ENCODE peak calls at places on chromosomes 7 and 10, in five cellular contexts. One of them, this sample, is unnamed.

GRCh38 chr7:24213311-24213710 is 70.7 kb upstream of the NPY start:
- DNase-seq in psoas muscle: no peak
- DNase-seq in IMR-90: no peak
- DNase-seq in neural progenitor cell: no peak
- DNase-seq in prostate gland: no peak
- DNase-seq in this sample: no peak

GRCh38 chr10:8794860-8795259 is 740.4 kb downstream of the GATA3 start:
- DNase-seq in psoas muscle: no peak
- DNase-seq in IMR-90: no peak
- DNase-seq in neural progenitor cell: no peak
- DNase-seq in prostate gland: no peak
- DNase-seq in this sample: no peak

GRCh38 chr10:6244510-6244909 is 41.8 kb downstream of the PFKFB3 start:
- DNase-seq in psoas muscle: no peak
- DNase-seq in IMR-90: no peak
- DNase-seq in neural progenitor cell: peak
- DNase-seq in prostate gland: no peak
- DNase-seq in this sample: no peak

GRCh38 chr7:11331128-11332102 is 357.7 kb downstream of the PHF14 start:
- DNase-seq in psoas muscle: no peak
- DNase-seq in IMR-90: no peak
- DNase-seq in neural progenitor cell: no peak
- DNase-seq in prostate gland: no peak
- DNase-seq in this sample: no peak

GRCh38 chr7:138752568-138753518 is 45.0 kb upstream of the TMEM213 start:
- DNase-seq in psoas muscle: peak
- DNase-seq in IMR-90: peak
- DNase-seq in neural progenitor cell: peak
- DNase-seq in prostate gland: peak
- DNase-seq in this sample: no peak

GRCh38 chr10:64115913-64116643 is 594.9 kb downstream of the REEP3 start:
- DNase-seq in psoas muscle: no peak
- DNase-seq in IMR-90: no peak
- DNase-seq in neural progenitor cell: peak
- DNase-seq in prostate gland: no peak
- DNase-seq in this sample: no peak

GRCh38 chr7:16708980-16709379 is 44.6 kb upstream of the TSPAN13 start:
- DNase-seq in psoas muscle: peak
- DNase-seq in IMR-90: peak
- DNase-seq in neural progenitor cell: no peak
- DNase-seq in prostate gland: no peak
- DNase-seq in this sample: peak

GRCh38 chr10:45440511-45441062 is 66.6 kb downstream of the ALOX5 start:
- DNase-seq in psoas muscle: no peak
- DNase-seq in IMR-90: no peak
- DNase-seq in neural progenitor cell: no peak
- DNase-seq in prostate gland: no peak
- DNase-seq in this sample: no peak

GRCh38 chr7:91082038-91082437 is 182.2 kb upstream of the FZD1 start:
- DNase-seq in psoas muscle: no peak
- DNase-seq in IMR-90: peak
- DNase-seq in neural progenitor cell: no peak
- DNase-seq in prostate gland: no peak
- DNase-seq in this sample: peak

GRCh38 chr10:61452655-61453641 is at the start of gene TMEM26:
- DNase-seq in psoas muscle: peak
- DNase-seq in IMR-90: peak
- DNase-seq in neural progenitor cell: peak
- DNase-seq in prostate gland: peak
- DNase-seq in this sample: no peak

GRCh38 chr10:88389456-88389855 is 193.7 kb downstream of the RNLS start:
- DNase-seq in psoas muscle: no peak
- DNase-seq in IMR-90: peak
- DNase-seq in neural progenitor cell: peak
- DNase-seq in prostate gland: peak
- DNase-seq in this sample: no peak

GRCh38 chr10:60186315-60187071 is 203.2 kb downstream of the ANK3 start:
- DNase-seq in psoas muscle: no peak
- DNase-seq in IMR-90: peak
- DNase-seq in neural progenitor cell: no peak
- DNase-seq in prostate gland: no peak
- DNase-seq in this sample: no peak

GRCh38 chr7:102469972-102470825 is 5.4 kb downstream of the LRWD1 start:
- DNase-seq in psoas muscle: peak
- DNase-seq in IMR-90: no peak
- DNase-seq in neural progenitor cell: no peak
- DNase-seq in prostate gland: no peak
- DNase-seq in this sample: no peak

GRCh38 chr7:12490105-12490688 is 80.3 kb upstream of the SCIN start:
- DNase-seq in psoas muscle: no peak
- DNase-seq in IMR-90: peak
- DNase-seq in neural progenitor cell: peak
- DNase-seq in prostate gland: no peak
- DNase-seq in this sample: no peak

GRCh38 chr10:14560794-14561765 is 213.6 kb downstream of the FAM107B start:
- DNase-seq in psoas muscle: no peak
- DNase-seq in IMR-90: no peak
- DNase-seq in neural progenitor cell: no peak
- DNase-seq in prostate gland: no peak
- DNase-seq in this sample: no peak

GRCh38 chr7:129948877-129949291 is 3.9 kb downstream of the UBE2H start:
- DNase-seq in psoas muscle: peak
- DNase-seq in IMR-90: peak
- DNase-seq in neural progenitor cell: peak
- DNase-seq in prostate gland: peak
- DNase-seq in this sample: peak

GRCh38 chr7:157692156-157693011 is 355.6 kb downstream of the DNAJB6 start:
- DNase-seq in psoas muscle: no peak
- DNase-seq in IMR-90: no peak
- DNase-seq in neural progenitor cell: peak
- DNase-seq in prostate gland: no peak
- DNase-seq in this sample: no peak

GRCh38 chr10:15836797-15837196 is 23.5 kb downstream of the MINDY3 start:
- DNase-seq in psoas muscle: no peak
- DNase-seq in IMR-90: no peak
- DNase-seq in neural progenitor cell: no peak
- DNase-seq in prostate gland: no peak
- DNase-seq in this sample: no peak

GRCh38 chr10:36612436-36612835 is 513.0 kb upstream of the ANKRD30A start:
- DNase-seq in psoas muscle: no peak
- DNase-seq in IMR-90: no peak
- DNase-seq in neural progenitor cell: peak
- DNase-seq in prostate gland: no peak
- DNase-seq in this sample: no peak

GRCh38 chr7:137094-137861 is 55.1 kb upstream of the FAM20C start:
- DNase-seq in psoas muscle: no peak
- DNase-seq in IMR-90: no peak
- DNase-seq in neural progenitor cell: no peak
- DNase-seq in prostate gland: no peak
- DNase-seq in this sample: no peak

GRCh38 chr7:41503438-41503837 is 199.5 kb downstream of the INHBA start:
- DNase-seq in psoas muscle: no peak
- DNase-seq in IMR-90: peak
- DNase-seq in neural progenitor cell: no peak
- DNase-seq in prostate gland: no peak
- DNase-seq in this sample: no peak

GRCh38 chr10:72228318-72228751 is 12.3 kb upstream of the ASCC1 start:
- DNase-seq in psoas muscle: no peak
- DNase-seq in IMR-90: no peak
- DNase-seq in neural progenitor cell: no peak
- DNase-seq in prostate gland: no peak
- DNase-seq in this sample: no peak

GRCh38 chr10:54139819-54140428 is 661.1 kb downstream of the PCDH15 start:
- DNase-seq in psoas muscle: no peak
- DNase-seq in IMR-90: no peak
- DNase-seq in neural progenitor cell: no peak
- DNase-seq in prostate gland: no peak
- DNase-seq in this sample: no peak

GRCh38 chr10:112271982-112272381 is 11.2 kb upstream of the TECTB start:
- DNase-seq in psoas muscle: no peak
- DNase-seq in IMR-90: peak
- DNase-seq in neural progenitor cell: no peak
- DNase-seq in prostate gland: no peak
- DNase-seq in this sample: peak

GRCh38 chr7:127913686-127914085 is 117.6 kb downstream of the LRRC4 start:
- DNase-seq in psoas muscle: no peak
- DNase-seq in IMR-90: peak
- DNase-seq in neural progenitor cell: no peak
- DNase-seq in prostate gland: no peak
- DNase-seq in this sample: no peak

GRCh38 chr10:132591166-132591971 is 53.8 kb downstream of the INPP5A start:
- DNase-seq in psoas muscle: peak
- DNase-seq in IMR-90: peak
- DNase-seq in neural progenitor cell: no peak
- DNase-seq in prostate gland: peak
- DNase-seq in this sample: no peak

GRCh38 chr10:1611936-1612550 is 125.3 kb downstream of the ADARB2 start:
- DNase-seq in psoas muscle: no peak
- DNase-seq in IMR-90: no peak
- DNase-seq in neural progenitor cell: peak
- DNase-seq in prostate gland: no peak
- DNase-seq in this sample: no peak

GRCh38 chr10:1620803-1621202 is 116.5 kb downstream of the ADARB2 start:
- DNase-seq in psoas muscle: no peak
- DNase-seq in IMR-90: no peak
- DNase-seq in neural progenitor cell: no peak
- DNase-seq in prostate gland: no peak
- DNase-seq in this sample: no peak

GRCh38 chr10:1610986-1611770 is 126.1 kb downstream of the ADARB2 start:
- DNase-seq in psoas muscle: no peak
- DNase-seq in IMR-90: no peak
- DNase-seq in neural progenitor cell: no peak
- DNase-seq in prostate gland: no peak
- DNase-seq in this sample: no peak

GRCh38 chr10:1612910-1613309 is 124.4 kb downstream of the ADARB2 start:
- DNase-seq in psoas muscle: no peak
- DNase-seq in IMR-90: no peak
- DNase-seq in neural progenitor cell: no peak
- DNase-seq in prostate gland: no peak
- DNase-seq in this sample: no peak

GRCh38 chr10:1615186-1615954 is 122.0 kb downstream of the ADARB2 start:
- DNase-seq in psoas muscle: no peak
- DNase-seq in IMR-90: no peak
- DNase-seq in neural progenitor cell: no peak
- DNase-seq in prostate gland: no peak
- DNase-seq in this sample: no peak
- H3K4me3 ChIP-seq in psoas muscle: no peak
- H3K4me3 ChIP-seq in IMR-90: no peak
- H3K4me3 ChIP-seq in neural progenitor cell: no peak
- H3K4me3 ChIP-seq in prostate gland: no peak
- H3K4me3 ChIP-seq in this sample: no peak

GRCh38 chr10:110488944-110489343 is 8.8 kb upstream of the DUSP5 start:
- DNase-seq in psoas muscle: no peak
- DNase-seq in IMR-90: no peak
- DNase-seq in neural progenitor cell: no peak
- DNase-seq in prostate gland: no peak
- DNase-seq in this sample: no peak

GRCh38 chr10:110488124-110488681 is 9.5 kb upstream of the DUSP5 start:
- DNase-seq in psoas muscle: no peak
- DNase-seq in IMR-90: peak
- DNase-seq in neural progenitor cell: no peak
- DNase-seq in prostate gland: no peak
- DNase-seq in this sample: no peak

GRCh38 chr10:110485541-110485940 is 12.2 kb upstream of the DUSP5 start:
- DNase-seq in psoas muscle: no peak
- DNase-seq in IMR-90: no peak
- DNase-seq in neural progenitor cell: no peak
- DNase-seq in prostate gland: no peak
- DNase-seq in this sample: no peak

GRCh38 chr10:110487411-110488123 is 10.1 kb upstream of the DUSP5 start:
- DNase-seq in psoas muscle: no peak
- DNase-seq in IMR-90: peak
- DNase-seq in neural progenitor cell: no peak
- DNase-seq in prostate gland: no peak
- DNase-seq in this sample: no peak

GRCh38 chr10:110486680-110487410 is 10.9 kb upstream of the DUSP5 start:
- DNase-seq in psoas muscle: no peak
- DNase-seq in IMR-90: no peak
- DNase-seq in neural progenitor cell: no peak
- DNase-seq in prostate gland: no peak
- DNase-seq in this sample: no peak
- TF ChIP-seq CTCF in psoas muscle: no peak
- TF ChIP-seq CTCF in IMR-90: no peak
- TF ChIP-seq CTCF in neural progenitor cell: no peak
- TF ChIP-seq CTCF in prostate gland: no peak
- TF ChIP-seq CTCF in this sample: no peak

DNA sequence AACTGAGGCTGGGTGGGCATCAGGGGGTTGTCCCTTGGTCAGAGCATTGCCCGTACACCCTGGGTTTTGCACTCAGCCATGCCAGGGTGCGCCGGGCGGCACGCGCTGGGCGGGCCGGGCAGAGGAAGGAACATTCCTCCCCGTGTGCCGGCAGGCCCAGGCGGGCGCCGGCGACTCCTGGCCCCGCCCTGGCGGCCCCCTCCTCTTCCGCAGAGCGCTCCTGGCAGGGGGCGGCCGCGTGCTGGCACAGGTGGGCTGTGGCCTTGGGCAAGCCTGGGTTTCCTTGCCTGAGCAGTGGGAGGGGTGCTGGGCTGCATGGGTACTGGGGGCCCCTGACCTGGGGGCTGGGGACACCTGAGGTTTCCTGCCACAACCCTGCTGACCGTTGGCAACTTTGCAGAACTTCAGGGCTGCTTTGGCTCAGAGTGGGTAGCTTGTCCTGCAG is 3.9 kb downstream of the LFNG start:
- DNase-seq in psoas muscle: no peak
- DNase-seq in IMR-90: no peak
- DNase-seq in neural progenitor cell: peak
- DNase-seq in prostate gland: peak
- DNase-seq in this sample: no peak
- H3K4me3 ChIP-seq in psoas muscle: peak
- H3K4me3 ChIP-seq in IMR-90: no peak
- H3K4me3 ChIP-seq in neural progenitor cell: peak
- H3K4me3 ChIP-seq in prostate gland: peak
- H3K4me3 ChIP-seq in this sample: no peak

DNA sequence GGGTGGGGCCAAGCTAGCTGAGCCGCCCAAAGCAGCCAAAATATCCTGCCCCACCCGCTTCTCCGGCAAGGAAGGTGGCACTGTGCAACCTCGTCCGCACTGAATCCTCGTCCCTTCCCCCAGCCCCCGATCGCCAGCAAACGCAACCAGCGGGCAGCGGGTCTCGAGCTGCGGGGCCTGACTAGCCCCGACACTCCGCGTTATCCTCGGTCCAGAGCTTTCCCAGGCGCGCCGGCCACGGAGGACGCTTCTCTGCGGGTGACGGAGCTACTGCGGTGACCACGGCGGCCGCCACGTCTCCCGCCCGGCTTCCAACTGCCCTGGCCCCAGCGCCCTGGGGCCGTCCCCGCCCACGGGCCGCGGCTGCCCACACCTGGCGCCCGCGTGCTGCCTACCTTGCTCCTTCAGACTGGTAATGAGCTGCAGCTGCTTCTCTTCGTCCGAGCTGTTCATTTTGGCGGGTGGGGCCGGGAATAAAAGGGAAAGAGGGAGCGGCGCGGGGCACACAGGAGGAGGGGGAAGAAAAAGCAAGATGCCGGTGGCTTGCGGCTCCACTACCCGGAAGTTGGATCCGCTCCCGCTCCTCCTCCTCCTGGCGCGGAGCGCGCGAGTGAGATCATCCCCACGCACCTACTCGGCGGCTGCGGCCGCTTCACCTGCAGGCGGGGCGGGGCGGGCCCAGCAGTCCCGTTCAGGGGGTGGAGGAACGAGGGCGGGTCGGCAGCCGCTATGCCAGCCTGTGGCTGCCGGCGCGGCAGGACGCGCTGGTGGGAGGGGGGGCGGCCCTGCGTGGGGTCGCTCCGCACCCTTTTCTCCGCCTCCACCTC is at the start of gene SHTN1:
- DNase-seq in psoas muscle: peak
- DNase-seq in IMR-90: peak
- DNase-seq in neural progenitor cell: peak
- DNase-seq in prostate gland: peak
- DNase-seq in this sample: no peak
- TF ChIP-seq CTCF in psoas muscle: no peak
- TF ChIP-seq CTCF in IMR-90: no peak
- TF ChIP-seq CTCF in neural progenitor cell: no peak
- TF ChIP-seq CTCF in prostate gland: no peak
- TF ChIP-seq CTCF in this sample: no peak

This sample was measured in AG04449.